ENCODE peak calls at places on chromosome 3, in eight cellular contexts. One of them, this sample, is unnamed.

GRCh38 chr3:189123595-189124387 is 48.0 kb upstream of the TPRG1 start:
- DNase-seq in psoas muscle: peak; percentile 59
- DNase-seq in stromal cell of bone marrow: no peak
- DNase-seq in substantia nigra: no peak
- DNase-seq in LHCN-M2: no peak
- DNase-seq in activated naive CD4-positive, alpha-beta T cell treated with anti-CD3 and anti-CD28 coated beads for 36 hours: no peak
- DNase-seq in hepatic stellate cell: no peak
- DNase-seq in HL-60: no peak
- DNase-seq in this sample: no peak

GRCh38 chr3:174477491-174477890 is 381.6 kb upstream of the NAALADL2 start:
- DNase-seq in psoas muscle: no peak
- DNase-seq in stromal cell of bone marrow: no peak
- DNase-seq in substantia nigra: no peak
- DNase-seq in LHCN-M2: no peak
- DNase-seq in activated naive CD4-positive, alpha-beta T cell treated with anti-CD3 and anti-CD28 coated beads for 36 hours: no peak
- DNase-seq in hepatic stellate cell: no peak
- DNase-seq in HL-60: no peak
- DNase-seq in this sample: no peak

GRCh38 chr3:114596147-114596546 is 302.3 kb downstream of the TIGIT start:
- DNase-seq in psoas muscle: no peak
- DNase-seq in stromal cell of bone marrow: no peak
- DNase-seq in substantia nigra: no peak
- DNase-seq in LHCN-M2: no peak
- DNase-seq in activated naive CD4-positive, alpha-beta T cell treated with anti-CD3 and anti-CD28 coated beads for 36 hours: no peak
- DNase-seq in hepatic stellate cell: no peak
- DNase-seq in HL-60: no peak
- DNase-seq in this sample: no peak

GRCh38 chr3:127622031-127622430 is 7.0 kb upstream of the PODXL2 start:
- DNase-seq in psoas muscle: no peak
- DNase-seq in stromal cell of bone marrow: no peak
- DNase-seq in substantia nigra: no peak
- DNase-seq in LHCN-M2: no peak
- DNase-seq in activated naive CD4-positive, alpha-beta T cell treated with anti-CD3 and anti-CD28 coated beads for 36 hours: no peak
- DNase-seq in hepatic stellate cell: no peak
- DNase-seq in HL-60: no peak
- DNase-seq in this sample: no peak

GRCh38 chr3:38627956-38628355 is 21.5 kb downstream of the SCN5A start:
- DNase-seq in psoas muscle: no peak
- DNase-seq in stromal cell of bone marrow: no peak
- DNase-seq in substantia nigra: no peak
- DNase-seq in LHCN-M2: no peak
- DNase-seq in activated naive CD4-positive, alpha-beta T cell treated with anti-CD3 and anti-CD28 coated beads for 36 hours: peak; percentile 44
- DNase-seq in hepatic stellate cell: peak; percentile 54
- DNase-seq in HL-60: no peak
- DNase-seq in this sample: peak; percentile 35

GRCh38 chr3:9192238-9192637 is 57.2 kb downstream of the SRGAP3 start:
- DNase-seq in psoas muscle: no peak
- DNase-seq in stromal cell of bone marrow: no peak
- DNase-seq in substantia nigra: no peak
- DNase-seq in LHCN-M2: peak; percentile 2
- DNase-seq in activated naive CD4-positive, alpha-beta T cell treated with anti-CD3 and anti-CD28 coated beads for 36 hours: no peak
- DNase-seq in hepatic stellate cell: no peak
- DNase-seq in HL-60: no peak
- DNase-seq in this sample: no peak

GRCh38 chr3:10814623-10815022 is 1.4 kb upstream of the SLC6A11 start:
- DNase-seq in psoas muscle: no peak
- DNase-seq in stromal cell of bone marrow: no peak
- DNase-seq in substantia nigra: no peak
- DNase-seq in LHCN-M2: no peak
- DNase-seq in activated naive CD4-positive, alpha-beta T cell treated with anti-CD3 and anti-CD28 coated beads for 36 hours: no peak
- DNase-seq in hepatic stellate cell: no peak
- DNase-seq in HL-60: no peak
- DNase-seq in this sample: no peak

GRCh38 chr3:45145223-45145622 is 955 bp downstream of the CDCP1 start:
- DNase-seq in psoas muscle: no peak
- DNase-seq in stromal cell of bone marrow: no peak
- DNase-seq in substantia nigra: no peak
- DNase-seq in LHCN-M2: no peak
- DNase-seq in activated naive CD4-positive, alpha-beta T cell treated with anti-CD3 and anti-CD28 coated beads for 36 hours: no peak
- DNase-seq in hepatic stellate cell: no peak
- DNase-seq in HL-60: no peak
- DNase-seq in this sample: no peak

GRCh38 chr3:182704926-182705325 is 88.4 kb upstream of the ATP11B start:
- DNase-seq in psoas muscle: no peak
- DNase-seq in stromal cell of bone marrow: no peak
- DNase-seq in substantia nigra: no peak
- DNase-seq in LHCN-M2: no peak
- DNase-seq in activated naive CD4-positive, alpha-beta T cell treated with anti-CD3 and anti-CD28 coated beads for 36 hours: no peak
- DNase-seq in hepatic stellate cell: no peak
- DNase-seq in HL-60: no peak
- DNase-seq in this sample: no peak

GRCh38 chr3:73206006-73206405 is 144.5 kb downstream of the EBLN2 start:
- DNase-seq in psoas muscle: no peak
- DNase-seq in stromal cell of bone marrow: no peak
- DNase-seq in substantia nigra: no peak
- DNase-seq in LHCN-M2: no peak
- DNase-seq in activated naive CD4-positive, alpha-beta T cell treated with anti-CD3 and anti-CD28 coated beads for 36 hours: no peak
- DNase-seq in hepatic stellate cell: no peak
- DNase-seq in HL-60: no peak
- DNase-seq in this sample: no peak

GRCh38 chr3:142853270-142854163 is 35.4 kb downstream of the PCOLCE2 start:
- DNase-seq in psoas muscle: peak; percentile 57
- DNase-seq in stromal cell of bone marrow: no peak
- DNase-seq in substantia nigra: no peak
- DNase-seq in LHCN-M2: no peak
- DNase-seq in activated naive CD4-positive, alpha-beta T cell treated with anti-CD3 and anti-CD28 coated beads for 36 hours: no peak
- DNase-seq in hepatic stellate cell: peak; percentile 6
- DNase-seq in HL-60: no peak
- DNase-seq in this sample: peak; percentile 81

GRCh38 chr3:167684389-167684993 is 30.7 kb upstream of the WDR49 start:
- DNase-seq in psoas muscle: no peak
- DNase-seq in stromal cell of bone marrow: peak; percentile 41
- DNase-seq in substantia nigra: peak; percentile 5
- DNase-seq in LHCN-M2: peak; percentile 66
- DNase-seq in activated naive CD4-positive, alpha-beta T cell treated with anti-CD3 and anti-CD28 coated beads for 36 hours: peak; percentile 61
- DNase-seq in hepatic stellate cell: peak; percentile 9
- DNase-seq in HL-60: peak; percentile 8
- DNase-seq in this sample: peak; percentile 63

GRCh38 chr3:185084883-185085282 is 68.0 kb downstream of the C3orf70 start:
- DNase-seq in psoas muscle: no peak
- DNase-seq in stromal cell of bone marrow: no peak
- DNase-seq in substantia nigra: no peak
- DNase-seq in LHCN-M2: peak; percentile 7
- DNase-seq in activated naive CD4-positive, alpha-beta T cell treated with anti-CD3 and anti-CD28 coated beads for 36 hours: no peak
- DNase-seq in hepatic stellate cell: no peak
- DNase-seq in HL-60: no peak
- DNase-seq in this sample: peak; percentile 59

GRCh38 chr3:109430911-109431563 is 93.7 kb upstream of the DPPA4 start:
- DNase-seq in psoas muscle: no peak
- DNase-seq in stromal cell of bone marrow: no peak
- DNase-seq in substantia nigra: no peak
- DNase-seq in LHCN-M2: no peak
- DNase-seq in activated naive CD4-positive, alpha-beta T cell treated with anti-CD3 and anti-CD28 coated beads for 36 hours: no peak
- DNase-seq in hepatic stellate cell: no peak
- DNase-seq in HL-60: no peak
- DNase-seq in this sample: no peak

GRCh38 chr3:51280171-51280570 is 104.9 kb upstream of the MANF start:
- DNase-seq in psoas muscle: no peak
- DNase-seq in stromal cell of bone marrow: no peak
- DNase-seq in substantia nigra: peak; percentile 10
- DNase-seq in LHCN-M2: no peak
- DNase-seq in activated naive CD4-positive, alpha-beta T cell treated with anti-CD3 and anti-CD28 coated beads for 36 hours: no peak
- DNase-seq in hepatic stellate cell: no peak
- DNase-seq in HL-60: no peak
- DNase-seq in this sample: no peak

GRCh38 chr3:73540969-73541740 is 83.6 kb downstream of the PDZRN3 start:
- DNase-seq in psoas muscle: no peak
- DNase-seq in stromal cell of bone marrow: peak; percentile 23
- DNase-seq in substantia nigra: no peak
- DNase-seq in LHCN-M2: peak; percentile 55
- DNase-seq in activated naive CD4-positive, alpha-beta T cell treated with anti-CD3 and anti-CD28 coated beads for 36 hours: no peak
- DNase-seq in hepatic stellate cell: peak; percentile 20
- DNase-seq in HL-60: no peak
- DNase-seq in this sample: peak; percentile 83

GRCh38 chr3:148718982-148719862 is 21.5 kb downstream of the AGTR1 start:
- DNase-seq in psoas muscle: no peak
- DNase-seq in stromal cell of bone marrow: no peak
- DNase-seq in substantia nigra: no peak
- DNase-seq in LHCN-M2: peak; percentile 35
- DNase-seq in activated naive CD4-positive, alpha-beta T cell treated with anti-CD3 and anti-CD28 coated beads for 36 hours: no peak
- DNase-seq in hepatic stellate cell: no peak
- DNase-seq in HL-60: no peak
- DNase-seq in this sample: peak; percentile 53

GRCh38 chr3:188683032-188683491 is 488.7 kb upstream of the TPRG1 start:
- DNase-seq in psoas muscle: peak; percentile 66
- DNase-seq in stromal cell of bone marrow: peak; percentile 88
- DNase-seq in substantia nigra: no peak
- DNase-seq in LHCN-M2: peak; percentile 89
- DNase-seq in activated naive CD4-positive, alpha-beta T cell treated with anti-CD3 and anti-CD28 coated beads for 36 hours: peak; percentile 51
- DNase-seq in hepatic stellate cell: peak; percentile 47
- DNase-seq in HL-60: no peak
- DNase-seq in this sample: peak; percentile 96

GRCh38 chr3:9339750-9340449 is 23.0 kb upstream of the THUMPD3 start:
- DNase-seq in psoas muscle: no peak
- DNase-seq in stromal cell of bone marrow: peak; percentile 21
- DNase-seq in substantia nigra: no peak
- DNase-seq in LHCN-M2: no peak
- DNase-seq in activated naive CD4-positive, alpha-beta T cell treated with anti-CD3 and anti-CD28 coated beads for 36 hours: no peak
- DNase-seq in hepatic stellate cell: no peak
- DNase-seq in HL-60: no peak
- DNase-seq in this sample: peak; percentile 37

GRCh38 chr3:138625707-138626365 is 17.3 kb downstream of the FAIM start:
- DNase-seq in psoas muscle: no peak
- DNase-seq in stromal cell of bone marrow: peak; percentile 3
- DNase-seq in substantia nigra: no peak
- DNase-seq in LHCN-M2: peak; percentile 64
- DNase-seq in activated naive CD4-positive, alpha-beta T cell treated with anti-CD3 and anti-CD28 coated beads for 36 hours: no peak
- DNase-seq in hepatic stellate cell: peak; percentile 12
- DNase-seq in HL-60: no peak
- DNase-seq in this sample: peak; percentile 40

GRCh38 chr3:86175051-86175536 is 815.9 kb downstream of the VGLL3 start:
- DNase-seq in psoas muscle: no peak
- DNase-seq in stromal cell of bone marrow: no peak
- DNase-seq in substantia nigra: no peak
- DNase-seq in LHCN-M2: no peak
- DNase-seq in activated naive CD4-positive, alpha-beta T cell treated with anti-CD3 and anti-CD28 coated beads for 36 hours: no peak
- DNase-seq in hepatic stellate cell: no peak
- DNase-seq in HL-60: no peak
- DNase-seq in this sample: no peak

GRCh38 chr3:12479919-12480425 is 4.3 kb upstream of the TSEN2 start:
- DNase-seq in psoas muscle: no peak
- DNase-seq in stromal cell of bone marrow: no peak
- DNase-seq in substantia nigra: no peak
- DNase-seq in LHCN-M2: peak; percentile 66
- DNase-seq in activated naive CD4-positive, alpha-beta T cell treated with anti-CD3 and anti-CD28 coated beads for 36 hours: peak; percentile 23
- DNase-seq in hepatic stellate cell: peak; percentile 67
- DNase-seq in HL-60: no peak
- DNase-seq in this sample: peak; percentile 58

GRCh38 chr3:143408771-143409170 is 289.2 kb downstream of the CHST2 start:
- DNase-seq in psoas muscle: no peak
- DNase-seq in stromal cell of bone marrow: no peak
- DNase-seq in substantia nigra: no peak
- DNase-seq in LHCN-M2: no peak
- DNase-seq in activated naive CD4-positive, alpha-beta T cell treated with anti-CD3 and anti-CD28 coated beads for 36 hours: no peak
- DNase-seq in hepatic stellate cell: no peak
- DNase-seq in HL-60: no peak
- DNase-seq in this sample: no peak

This sample was measured in GM23248.